ENCODE peak calls at places on chromosome 18, in seven cellular contexts. One of them, this sample, is unnamed.

GRCh38 chr18:6731197-6731596 is 1.7 kb downstream of the ARHGAP28 start:
- DNase-seq in HCT116: no peak
- DNase-seq in breast epithelium: no peak
- DNase-seq in K562: no peak
- DNase-seq in HepG2: no peak
- DNase-seq in GM12878: no peak
- DNase-seq in transverse colon: no peak
- DNase-seq in this sample: no peak

GRCh38 chr18:55998071-55998522 is 410.1 kb upstream of the TCF4 start:
- DNase-seq in HCT116: no peak
- DNase-seq in breast epithelium: no peak
- DNase-seq in K562: no peak
- DNase-seq in HepG2: no peak
- DNase-seq in GM12878: no peak
- DNase-seq in transverse colon: no peak
- DNase-seq in this sample: no peak

GRCh38 chr18:2900742-2901404 is 54.1 kb downstream of the EMILIN2 start:
- DNase-seq in HCT116: no peak
- DNase-seq in breast epithelium: no peak
- DNase-seq in K562: no peak
- DNase-seq in HepG2: no peak
- DNase-seq in GM12878: no peak
- DNase-seq in transverse colon: no peak
- DNase-seq in this sample: no peak

GRCh38 chr18:37266290-37266689 is 299.3 kb downstream of the CELF4 start:
- DNase-seq in HCT116: no peak
- DNase-seq in breast epithelium: no peak
- DNase-seq in K562: peak; percentile 18
- DNase-seq in HepG2: no peak
- DNase-seq in GM12878: no peak
- DNase-seq in transverse colon: no peak
- DNase-seq in this sample: no peak

GRCh38 chr18:5197032-5197434 is at the start of gene AKAIN1:
- DNase-seq in HCT116: no peak
- DNase-seq in breast epithelium: no peak
- DNase-seq in K562: peak; percentile 50
- DNase-seq in HepG2: peak; percentile 1
- DNase-seq in GM12878: no peak
- DNase-seq in transverse colon: peak; percentile 9
- DNase-seq in this sample: no peak

GRCh38 chr18:44048846-44049245 is 631.8 kb upstream of the SETBP1 start:
- DNase-seq in HCT116: no peak
- DNase-seq in breast epithelium: no peak
- DNase-seq in K562: no peak
- DNase-seq in HepG2: no peak
- DNase-seq in GM12878: no peak
- DNase-seq in transverse colon: no peak
- DNase-seq in this sample: no peak

GRCh38 chr18:43805646-43806194 is 528.4 kb upstream of the SYT4 start:
- DNase-seq in HCT116: no peak
- DNase-seq in breast epithelium: no peak
- DNase-seq in K562: no peak
- DNase-seq in HepG2: no peak
- DNase-seq in GM12878: no peak
- DNase-seq in transverse colon: no peak
- DNase-seq in this sample: no peak

GRCh38 chr18:79687806-79688205 is 8.2 kb downstream of the CTDP1 start:
- DNase-seq in HCT116: no peak
- DNase-seq in breast epithelium: no peak
- DNase-seq in K562: no peak
- DNase-seq in HepG2: no peak
- DNase-seq in GM12878: no peak
- DNase-seq in transverse colon: no peak
- DNase-seq in this sample: no peak

GRCh38 chr18:10017048-10017447 is 103.2 kb downstream of the VAPA start:
- DNase-seq in HCT116: no peak
- DNase-seq in breast epithelium: no peak
- DNase-seq in K562: no peak
- DNase-seq in HepG2: no peak
- DNase-seq in GM12878: no peak
- DNase-seq in transverse colon: no peak
- DNase-seq in this sample: no peak

GRCh38 chr18:32468147-32468845 is 2.4 kb downstream of the GAREM1 start:
- DNase-seq in HCT116: no peak
- DNase-seq in breast epithelium: no peak
- DNase-seq in K562: no peak
- DNase-seq in HepG2: no peak
- DNase-seq in GM12878: no peak
- DNase-seq in transverse colon: no peak
- DNase-seq in this sample: no peak

GRCh38 chr18:7454429-7454828 is 112.7 kb upstream of the PTPRM start:
- DNase-seq in HCT116: no peak
- DNase-seq in breast epithelium: no peak
- DNase-seq in K562: no peak
- DNase-seq in HepG2: no peak
- DNase-seq in GM12878: no peak
- DNase-seq in transverse colon: no peak
- DNase-seq in this sample: no peak

GRCh38 chr18:46356278-46357033 is 252.3 kb downstream of the HAUS1 start:
- DNase-seq in HCT116: no peak
- DNase-seq in breast epithelium: no peak
- DNase-seq in K562: no peak
- DNase-seq in HepG2: no peak
- DNase-seq in GM12878: no peak
- DNase-seq in transverse colon: no peak
- DNase-seq in this sample: no peak

GRCh38 chr18:717003-717402 is 4.6 kb upstream of the ENOSF1 start:
- DNase-seq in HCT116: no peak
- DNase-seq in breast epithelium: no peak
- DNase-seq in K562: no peak
- DNase-seq in HepG2: no peak
- DNase-seq in GM12878: no peak
- DNase-seq in transverse colon: no peak
- DNase-seq in this sample: no peak

GRCh38 chr18:23526516-23527063 is 23.3 kb downstream of the RMC1 start:
- DNase-seq in HCT116: no peak
- DNase-seq in breast epithelium: no peak
- DNase-seq in K562: no peak
- DNase-seq in HepG2: no peak
- DNase-seq in GM12878: no peak
- DNase-seq in transverse colon: no peak
- DNase-seq in this sample: no peak

GRCh38 chr18:10514082-10514481 is 11.7 kb upstream of the NAPG start:
- DNase-seq in HCT116: no peak
- DNase-seq in breast epithelium: no peak
- DNase-seq in K562: no peak
- DNase-seq in HepG2: no peak
- DNase-seq in GM12878: no peak
- DNase-seq in transverse colon: no peak
- DNase-seq in this sample: no peak

GRCh38 chr18:240175-240574 is 27.7 kb downstream of the THOC1 start:
- DNase-seq in HCT116: no peak
- DNase-seq in breast epithelium: no peak
- DNase-seq in K562: peak; percentile 12
- DNase-seq in HepG2: no peak
- DNase-seq in GM12878: no peak
- DNase-seq in transverse colon: no peak
- DNase-seq in this sample: no peak

GRCh38 chr18:79403723-79404566 is 8.2 kb downstream of the NFATC1 start:
- DNase-seq in HCT116: no peak
- DNase-seq in breast epithelium: no peak
- DNase-seq in K562: no peak
- DNase-seq in HepG2: no peak
- DNase-seq in GM12878: no peak
- DNase-seq in transverse colon: no peak
- DNase-seq in this sample: no peak

GRCh38 chr18:74378179-74378682 is 62.6 kb downstream of the C18orf63 start:
- DNase-seq in HCT116: no peak
- DNase-seq in breast epithelium: no peak
- DNase-seq in K562: no peak
- DNase-seq in HepG2: no peak
- DNase-seq in GM12878: no peak
- DNase-seq in transverse colon: peak; percentile 12
- DNase-seq in this sample: no peak

GRCh38 chr18:13401404-13401803 is 182.8 kb downstream of the LDLRAD4 start:
- DNase-seq in HCT116: no peak
- DNase-seq in breast epithelium: no peak
- DNase-seq in K562: no peak
- DNase-seq in HepG2: no peak
- DNase-seq in GM12878: no peak
- DNase-seq in transverse colon: no peak
- DNase-seq in this sample: no peak

GRCh38 chr18:61596296-61596695 is 263.1 kb downstream of the CDH20 start:
- DNase-seq in HCT116: no peak
- DNase-seq in breast epithelium: no peak
- DNase-seq in K562: no peak
- DNase-seq in HepG2: no peak
- DNase-seq in GM12878: no peak
- DNase-seq in transverse colon: no peak
- DNase-seq in this sample: no peak

GRCh38 chr18:70420151-70420898 is 131.5 kb downstream of the SOCS6 start:
- DNase-seq in HCT116: no peak
- DNase-seq in breast epithelium: no peak
- DNase-seq in K562: no peak
- DNase-seq in HepG2: peak; percentile 74
- DNase-seq in GM12878: no peak
- DNase-seq in transverse colon: no peak
- DNase-seq in this sample: no peak

GRCh38 chr18:24810561-24810960 is 350.1 kb downstream of the HRH4 start:
- DNase-seq in HCT116: no peak
- DNase-seq in breast epithelium: no peak
- DNase-seq in K562: no peak
- DNase-seq in HepG2: no peak
- DNase-seq in GM12878: no peak
- DNase-seq in transverse colon: peak; percentile 71
- DNase-seq in this sample: no peak

GRCh38 chr18:57727952-57728807 is 74.9 kb downstream of the ATP8B1 start:
- DNase-seq in HCT116: no peak
- DNase-seq in breast epithelium: no peak
- DNase-seq in K562: no peak
- DNase-seq in HepG2: no peak
- DNase-seq in GM12878: no peak
- DNase-seq in transverse colon: no peak
- DNase-seq in this sample: no peak

GRCh38 chr18:22282311-22283235 is 113.2 kb downstream of the GATA6 start:
- DNase-seq in HCT116: peak; percentile 63
- DNase-seq in breast epithelium: no peak
- DNase-seq in K562: no peak
- DNase-seq in HepG2: peak; percentile 86
- DNase-seq in GM12878: no peak
- DNase-seq in transverse colon: no peak
- DNase-seq in this sample: no peak

GRCh38 chr18:49025426-49025766 is 74.6 kb upstream of the SMAD7 start:
- DNase-seq in HCT116: no peak
- DNase-seq in breast epithelium: no peak
- DNase-seq in K562: no peak
- DNase-seq in HepG2: no peak
- DNase-seq in GM12878: no peak
- DNase-seq in transverse colon: no peak
- DNase-seq in this sample: no peak

GRCh38 chr18:32867330-32867729 is 94.5 kb upstream of the KLHL14 start:
- DNase-seq in HCT116: no peak
- DNase-seq in breast epithelium: no peak
- DNase-seq in K562: no peak
- DNase-seq in HepG2: no peak
- DNase-seq in GM12878: no peak
- DNase-seq in transverse colon: no peak
- DNase-seq in this sample: no peak

GRCh38 chr18:4353853-4354418 is 101.2 kb downstream of the DLGAP1 start:
- DNase-seq in HCT116: no peak
- DNase-seq in breast epithelium: no peak
- DNase-seq in K562: no peak
- DNase-seq in HepG2: no peak
- DNase-seq in GM12878: no peak
- DNase-seq in transverse colon: no peak
- DNase-seq in this sample: no peak

GRCh38 chr18:77071711-77072292 is 60.8 kb downstream of the MBP start:
- DNase-seq in HCT116: no peak
- DNase-seq in breast epithelium: no peak
- DNase-seq in K562: no peak
- DNase-seq in HepG2: no peak
- DNase-seq in GM12878: no peak
- DNase-seq in transverse colon: no peak
- DNase-seq in this sample: no peak
- H3K4me3 ChIP-seq in HCT116: no peak overlapping the region
- H3K4me3 ChIP-seq in breast epithelium: no peak overlapping the region
- H3K4me3 ChIP-seq in K562: no peak overlapping the region
- H3K4me3 ChIP-seq in HepG2: no peak overlapping the region
- H3K4me3 ChIP-seq in GM12878: no peak overlapping the region
- H3K4me3 ChIP-seq in transverse colon: no peak overlapping the region
- H3K4me3 ChIP-seq in this sample: no peak overlapping the region

GRCh38 chr18:28149810-28150420 is 27.0 kb downstream of the CDH2 start:
- DNase-seq in HCT116: no peak
- DNase-seq in breast epithelium: no peak
- DNase-seq in K562: no peak
- DNase-seq in HepG2: no peak
- DNase-seq in GM12878: no peak
- DNase-seq in transverse colon: no peak
- DNase-seq in this sample: no peak
- TF ChIP-seq POLR2AphosphoS5 in HCT116: no peak
- TF ChIP-seq POLR2AphosphoS5 in breast epithelium: no peak
- TF ChIP-seq POLR2AphosphoS5 in K562: no peak
- TF ChIP-seq POLR2AphosphoS5 in HepG2: no peak
- TF ChIP-seq POLR2AphosphoS5 in GM12878: no peak
- TF ChIP-seq POLR2AphosphoS5 in transverse colon: no peak
- TF ChIP-seq POLR2AphosphoS5 in this sample: no peak

GRCh38 chr18:8704361-8705279 is 736 bp upstream of the MTCL1 start:
- DNase-seq in HCT116: peak; percentile 49
- DNase-seq in breast epithelium: peak; percentile 85
- DNase-seq in K562: peak; percentile 91
- DNase-seq in HepG2: peak; percentile 60
- DNase-seq in GM12878: no peak
- DNase-seq in transverse colon: peak; percentile 89
- DNase-seq in this sample: peak; percentile 95
- TF ChIP-seq POLR2A in HCT116: peak; percentile 33
- TF ChIP-seq POLR2A in breast epithelium: peak; percentile 20
- TF ChIP-seq POLR2A in K562: peak; percentile 76
- TF ChIP-seq POLR2A in HepG2: peak; percentile 60
- TF ChIP-seq POLR2A in GM12878: no peak
- TF ChIP-seq POLR2A in transverse colon: peak; percentile 36
- TF ChIP-seq POLR2A in this sample: peak; percentile 61

DNA sequence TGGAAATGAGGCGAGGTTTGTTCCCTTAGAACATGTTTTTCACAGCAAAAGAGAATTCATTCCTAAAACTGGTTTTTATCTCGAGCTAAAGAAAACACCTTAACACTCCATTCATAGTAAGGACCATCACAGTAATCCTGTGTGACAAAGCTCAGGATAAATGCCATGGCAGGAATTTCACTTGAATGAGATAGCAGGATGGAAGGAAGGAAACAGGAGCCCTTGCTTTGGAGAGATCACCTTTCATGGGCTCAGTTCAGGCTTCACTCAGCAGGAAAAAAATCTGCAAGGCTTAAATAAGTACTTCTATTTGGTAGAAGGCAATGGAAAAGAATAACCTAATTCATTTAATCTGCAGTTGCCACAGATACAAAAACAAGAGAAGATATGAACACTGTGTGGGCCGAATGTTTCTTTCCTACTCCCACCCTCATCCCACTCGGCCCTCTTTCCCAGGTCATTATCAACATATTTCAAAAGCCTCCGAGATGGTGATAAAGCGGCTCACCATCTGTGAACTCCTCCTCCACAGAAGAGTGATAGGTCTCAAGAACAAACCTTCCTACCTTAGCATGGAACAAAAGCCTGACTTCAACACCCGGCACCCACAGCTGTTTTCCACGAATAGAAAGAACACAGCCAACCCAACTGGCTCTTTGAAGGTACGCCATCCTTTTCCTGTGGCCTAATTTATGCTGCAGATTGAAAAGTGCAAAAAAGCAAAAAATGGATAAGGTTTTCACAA is 28.9 kb downstream of the BCL2 start:
- DNase-seq in HCT116: no peak
- DNase-seq in breast epithelium: no peak
- DNase-seq in K562: no peak
- DNase-seq in HepG2: no peak
- DNase-seq in GM12878: no peak
- DNase-seq in transverse colon: no peak
- DNase-seq in this sample: no peak
- H3K4me3 ChIP-seq in HCT116: no peak overlapping the region
- H3K4me3 ChIP-seq in breast epithelium: no peak overlapping the region
- H3K4me3 ChIP-seq in K562: no peak overlapping the region
- H3K4me3 ChIP-seq in HepG2: no peak overlapping the region
- H3K4me3 ChIP-seq in GM12878: no peak overlapping the region
- H3K4me3 ChIP-seq in transverse colon: no peak overlapping the region
- H3K4me3 ChIP-seq in this sample: no peak overlapping the region

This sample was measured in sigmoid colon.